ENCODE peak calls at places on chromosomes 2 and 18, in eight cellular contexts. Y, N, G, R, L, Q, P and E are unnamed samples.

GRCh38 chr2:158729873-158730620 is 65.1 kb upstream of the DAPL1 start:
- DNase-seq in N (no peak), P (peak), R (no peak), L (no peak), G (no peak), Y (peak), Q (no peak), E (no peak)

GRCh38 chr18:33467531-33467930 is 27.0 kb upstream of the CCDC178 start:
- DNase-seq in R (no peak), P (no peak), G (no peak), L (no peak), N (no peak), Y (no peak), Q (no peak), E (no peak)

GRCh38 chr2:225637199-225637598 is 237.7 kb downstream of the NYAP2 start:
- DNase-seq in P (no peak), L (no peak), Q (no peak), G (no peak), Y (no peak), R (no peak), N (no peak), E (no peak)

GRCh38 chr2:60844105-60844504 is 37.3 kb upstream of the REL start:
- DNase-seq in G (no peak), Q (no peak), Y (no peak), R (no peak), P (no peak), L (no peak), N (no peak), E (no peak)

GRCh38 chr2:61715501-61715900 is 138.4 kb downstream of the FAM161A start:
- DNase-seq in Y (no peak), P (no peak), L (no peak), R (no peak), Q (no peak), N (no peak), G (no peak), E (no peak)

GRCh38 chr18:55396979-55397378 is 191.0 kb downstream of the TCF4 start:
- DNase-seq in P (no peak), G (no peak), R (no peak), L (no peak), N (no peak), Q (no peak), Y (no peak), E (no peak)

GRCh38 chr2:241935314-241935713 is 65.8 kb downstream of the RTP5 start:
- DNase-seq in Q (no peak), N (no peak), Y (no peak), P (peak), R (no peak), G (peak), L (no peak), E (no peak)

GRCh38 chr2:164420787-164421186 is 200.5 kb downstream of the GRB14 start:
- DNase-seq in G (no peak), R (no peak), Q (no peak), L (no peak), Y (no peak), N (no peak), P (no peak), E (no peak)

GRCh38 chr2:162072976-162073775 is 839 bp downstream of the DPP4 start:
- DNase-seq in Y (no peak), N (no peak), G (no peak), L (peak), P (peak), R (peak), Q (peak), E (peak)

GRCh38 chr18:36662000-36662399 is 166.8 kb downstream of the TPGS2 start:
- DNase-seq in L (no peak), R (peak), P (peak), Y (no peak), N (no peak), Q (no peak), G (no peak), E (no peak)